ENCODE peak calls at places on chromosome 16, in six cellular contexts. One of them, this sample, is unnamed.

GRCh38 chr16:88542231-88542630 is 28.0 kb upstream of the ZC3H18 start:
- DNase-seq in A549: no peak
- DNase-seq in H54: no peak
- DNase-seq in GM12878: no peak
- DNase-seq in upper lobe of left lung: no peak
- DNase-seq in uterus: no peak
- DNase-seq in this sample: no peak

GRCh38 chr16:62190426-62190825 is 154.2 kb upstream of the CDH8 start:
- DNase-seq in A549: peak; percentile 14
- DNase-seq in H54: no peak
- DNase-seq in GM12878: no peak
- DNase-seq in upper lobe of left lung: no peak
- DNase-seq in uterus: no peak
- DNase-seq in this sample: no peak

GRCh38 chr16:53949716-53950410 is 245.9 kb downstream of the FTO start:
- DNase-seq in A549: no peak
- DNase-seq in H54: no peak
- DNase-seq in uterus: no peak
- DNase-seq in GM12878: no peak
- DNase-seq in upper lobe of left lung: no peak
- DNase-seq in this sample: no peak

GRCh38 chr16:58022601-58023371 is 2.8 kb upstream of the MMP15 start:
- DNase-seq in GM12878: no peak
- DNase-seq in H54: peak; percentile 79
- DNase-seq in upper lobe of left lung: peak; percentile 83
- DNase-seq in uterus: peak; percentile 72
- DNase-seq in A549: no peak
- DNase-seq in this sample: no peak

GRCh38 chr16:4613636-4614570 is 785 bp downstream of the UBALD1 start:
- DNase-seq in A549: peak; percentile 36
- DNase-seq in upper lobe of left lung: peak; percentile 93
- DNase-seq in H54: peak; percentile 52
- DNase-seq in GM12878: no peak
- DNase-seq in uterus: peak; percentile 39
- DNase-seq in this sample: peak; percentile 79

GRCh38 chr16:12959072-12959471 is 57.7 kb downstream of the SHISA9 start:
- DNase-seq in H54: no peak
- DNase-seq in A549: no peak
- DNase-seq in GM12878: no peak
- DNase-seq in upper lobe of left lung: no peak
- DNase-seq in uterus: no peak
- DNase-seq in this sample: no peak

GRCh38 chr16:19765860-19766553 is 47.9 kb downstream of the IQCK start:
- DNase-seq in A549: no peak
- DNase-seq in GM12878: no peak
- DNase-seq in upper lobe of left lung: peak; percentile 86
- DNase-seq in uterus: peak; percentile 35
- DNase-seq in H54: no peak
- DNase-seq in this sample: no peak

GRCh38 chr16:27703545-27703944 is 153.6 kb downstream of the KATNIP start:
- DNase-seq in H54: no peak
- DNase-seq in uterus: no peak
- DNase-seq in upper lobe of left lung: no peak
- DNase-seq in A549: no peak
- DNase-seq in GM12878: no peak
- DNase-seq in this sample: no peak

GRCh38 chr16:8678068-8678927 is 3.9 kb downstream of the ABAT start:
- DNase-seq in upper lobe of left lung: no peak
- DNase-seq in H54: peak; percentile 44
- DNase-seq in GM12878: no peak
- DNase-seq in A549: peak; percentile 37
- DNase-seq in uterus: no peak
- DNase-seq in this sample: no peak

GRCh38 chr16:1311212-1311737 is 1.8 kb downstream of the UBE2I start:
- DNase-seq in H54: no peak
- DNase-seq in upper lobe of left lung: no peak
- DNase-seq in A549: no peak
- DNase-seq in uterus: no peak
- DNase-seq in GM12878: no peak
- DNase-seq in this sample: peak; percentile 47

GRCh38 chr16:1310832-1311200 is 1.4 kb downstream of the UBE2I start:
- DNase-seq in GM12878: no peak
- DNase-seq in uterus: no peak
- DNase-seq in A549: no peak
- DNase-seq in upper lobe of left lung: no peak
- DNase-seq in H54: no peak
- DNase-seq in this sample: peak; percentile 55

GRCh38 chr16:1309888-1310831 is 724 bp downstream of the UBE2I start:
- DNase-seq in A549: no peak
- DNase-seq in GM12878: no peak
- DNase-seq in upper lobe of left lung: peak; percentile 92
- DNase-seq in H54: no peak
- DNase-seq in uterus: peak; percentile 74
- DNase-seq in this sample: peak; percentile 77

GRCh38 chr16:1308036-1308976 is 1.1 kb upstream of the UBE2I start:
- DNase-seq in H54: no peak
- DNase-seq in upper lobe of left lung: no peak
- DNase-seq in uterus: no peak
- DNase-seq in GM12878: no peak
- DNase-seq in A549: peak; percentile 90
- DNase-seq in this sample: peak; percentile 92

DNA sequence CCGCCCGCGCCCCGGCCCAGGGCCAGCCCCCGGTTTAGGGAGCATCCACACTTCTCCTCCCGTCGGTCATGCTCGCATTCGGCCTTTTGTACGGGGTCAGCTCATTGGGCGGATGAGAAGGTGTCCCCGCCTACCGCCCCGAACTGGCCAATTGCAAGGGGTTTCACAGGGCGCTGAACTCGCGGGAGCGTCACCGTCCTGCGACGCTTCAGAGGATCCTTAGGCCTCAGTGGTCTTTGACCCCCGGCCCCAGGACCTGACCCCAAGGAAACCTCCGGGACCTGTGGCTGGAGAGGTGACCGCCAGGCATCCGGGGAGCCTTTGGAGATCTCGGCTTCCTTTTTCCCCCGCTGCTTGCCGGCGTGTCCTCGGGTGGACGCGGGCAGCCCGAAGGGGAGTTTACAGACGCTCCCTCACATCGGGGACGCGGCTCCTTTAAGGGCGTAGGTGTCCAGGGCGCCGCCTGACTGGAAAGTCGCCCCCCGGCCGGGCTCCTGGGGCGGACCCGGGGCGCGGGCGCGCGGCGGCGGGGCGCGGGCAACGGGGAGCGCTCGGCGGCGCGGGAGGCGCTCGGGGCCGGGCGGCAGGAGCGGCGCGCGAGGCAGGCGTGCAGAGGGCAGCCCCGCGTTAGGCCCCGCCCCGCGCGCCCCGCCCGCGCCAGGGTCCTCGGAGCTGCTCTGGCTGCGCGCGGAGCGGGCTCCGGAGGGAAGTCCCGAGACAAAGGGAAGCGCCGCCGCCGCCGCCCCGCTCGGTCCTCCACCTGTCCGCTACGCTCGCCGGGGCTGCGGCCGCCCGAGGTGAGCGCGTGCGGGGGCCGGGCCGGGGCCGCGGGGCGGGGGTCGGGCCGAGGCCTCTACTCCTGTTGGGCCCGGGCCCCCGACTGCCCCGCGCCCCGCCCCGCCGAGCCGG is at the start of gene UBE2I:
- DNase-seq in upper lobe of left lung: peak; percentile 97
- DNase-seq in H54: peak; percentile 90
- DNase-seq in uterus: peak; percentile 99
- DNase-seq in GM12878: peak; percentile 96
- DNase-seq in A549: peak; percentile 99
- DNase-seq in this sample: peak; percentile 99
- TF ChIP-seq POLR2A in upper lobe of left lung: peak; percentile 79
- TF ChIP-seq POLR2A in H54: peak; percentile 41
- TF ChIP-seq POLR2A in uterus: peak; percentile 73
- TF ChIP-seq POLR2A in GM12878: peak; percentile 87
- TF ChIP-seq POLR2A in A549: peak; percentile 39
- TF ChIP-seq POLR2A in this sample: no peak

GRCh38 chr16:86597126-86597879 is 19.0 kb downstream of the FOXL1 start:
- DNase-seq in A549: no peak
- DNase-seq in H54: no peak
- DNase-seq in upper lobe of left lung: no peak
- DNase-seq in uterus: no peak
- DNase-seq in GM12878: no peak
- DNase-seq in this sample: no peak
- TF ChIP-seq POLR2A in A549: no peak
- TF ChIP-seq POLR2A in H54: no peak
- TF ChIP-seq POLR2A in upper lobe of left lung: no peak
- TF ChIP-seq POLR2A in uterus: no peak
- TF ChIP-seq POLR2A in GM12878: no peak
- TF ChIP-seq POLR2A in this sample: no peak

GRCh38 chr16:11383481-11384183 is 38.4 kb downstream of the RMI2 start:
- DNase-seq in H54: no peak
- DNase-seq in upper lobe of left lung: no peak
- DNase-seq in A549: no peak
- DNase-seq in uterus: no peak
- DNase-seq in GM12878: no peak
- DNase-seq in this sample: no peak

GRCh38 chr16:11377156-11377555 is 31.9 kb downstream of the RMI2 start:
- DNase-seq in GM12878: no peak
- DNase-seq in H54: no peak
- DNase-seq in uterus: no peak
- DNase-seq in upper lobe of left lung: no peak
- DNase-seq in A549: no peak
- DNase-seq in this sample: no peak

GRCh38 chr16:11380836-11381235 is 35.6 kb downstream of the RMI2 start:
- DNase-seq in upper lobe of left lung: no peak
- DNase-seq in H54: no peak
- DNase-seq in uterus: no peak
- DNase-seq in GM12878: no peak
- DNase-seq in A549: no peak
- DNase-seq in this sample: no peak

GRCh38 chr16:11384184-11384955 is 39.1 kb downstream of the RMI2 start:
- DNase-seq in H54: no peak
- DNase-seq in GM12878: no peak
- DNase-seq in upper lobe of left lung: no peak
- DNase-seq in A549: no peak
- DNase-seq in uterus: no peak
- DNase-seq in this sample: no peak

GRCh38 chr16:11379420-11379819 is 34.2 kb downstream of the RMI2 start:
- DNase-seq in GM12878: peak; percentile 71
- DNase-seq in H54: peak; percentile 63
- DNase-seq in uterus: no peak
- DNase-seq in upper lobe of left lung: no peak
- DNase-seq in A549: no peak
- DNase-seq in this sample: no peak
- TF ChIP-seq POLR2A in GM12878: peak; percentile 30
- TF ChIP-seq POLR2A in H54: no peak
- TF ChIP-seq POLR2A in uterus: no peak
- TF ChIP-seq POLR2A in upper lobe of left lung: no peak
- TF ChIP-seq POLR2A in A549: no peak
- TF ChIP-seq POLR2A in this sample: no peak

GRCh38 chr16:10743610-10744369 is at the start of gene NUBP1:
- DNase-seq in uterus: peak; percentile 100
- DNase-seq in GM12878: peak; percentile 94
- DNase-seq in A549: peak; percentile 99
- DNase-seq in H54: peak; percentile 78
- DNase-seq in upper lobe of left lung: peak; percentile 100
- DNase-seq in this sample: peak; percentile 99
- TF ChIP-seq POLR2A in uterus: peak; percentile 66
- TF ChIP-seq POLR2A in GM12878: peak; percentile 96
- TF ChIP-seq POLR2A in A549: peak; percentile 72
- TF ChIP-seq POLR2A in H54: peak; percentile 81
- TF ChIP-seq POLR2A in upper lobe of left lung: peak; percentile 91
- TF ChIP-seq POLR2A in this sample: peak; percentile 83

DNA sequence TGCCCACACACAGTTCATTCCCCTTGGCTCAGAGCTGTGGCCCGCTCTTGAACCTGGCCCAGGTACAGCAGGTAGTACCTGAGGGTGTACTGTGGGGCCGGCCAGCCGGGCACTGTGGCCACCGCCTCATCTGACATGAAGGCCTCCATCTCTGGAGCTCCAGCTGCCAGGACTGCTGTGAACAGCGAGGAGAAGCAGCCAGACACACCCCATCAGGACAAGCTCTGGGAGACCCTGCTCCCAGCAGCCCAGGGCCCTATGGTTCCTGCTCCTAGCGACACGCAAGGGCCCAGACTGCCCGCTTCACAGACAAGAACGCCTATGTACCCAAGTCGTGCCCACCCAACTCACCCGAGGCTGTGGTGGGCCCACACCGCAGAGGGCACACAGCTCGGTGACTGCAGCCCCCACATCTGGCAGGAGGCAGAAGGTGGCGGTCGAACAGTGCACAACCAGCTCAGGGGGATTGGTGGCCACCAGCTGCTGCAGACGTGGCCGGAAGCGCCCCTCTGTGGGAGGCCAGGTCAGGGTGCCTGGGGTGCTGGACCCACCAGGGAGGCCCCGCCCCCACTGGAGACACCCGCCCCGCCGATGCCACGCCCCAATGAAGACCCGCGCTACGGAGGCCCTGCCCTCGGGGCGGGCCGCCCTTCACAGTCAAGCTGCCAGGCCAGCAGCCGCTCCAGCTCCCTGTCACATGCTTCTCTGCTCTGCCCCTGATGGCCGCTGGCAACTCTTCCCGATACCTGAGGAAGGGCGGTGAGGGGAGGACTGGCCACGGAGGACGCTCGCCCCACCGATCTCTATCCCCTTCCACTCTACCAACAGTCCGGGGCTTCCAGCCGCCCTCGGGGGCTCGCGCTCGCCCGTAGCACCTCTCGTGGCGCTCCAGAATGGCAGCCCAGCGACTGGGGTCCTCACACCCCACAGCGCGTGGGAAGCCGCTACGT is 1.1 kb upstream of the STUB1 start:
- DNase-seq in A549: peak; percentile 67
- DNase-seq in upper lobe of left lung: peak; percentile 91
- DNase-seq in H54: peak; percentile 61
- DNase-seq in GM12878: no peak
- DNase-seq in uterus: peak; percentile 73
- DNase-seq in this sample: peak; percentile 85
- TF ChIP-seq POLR2A in A549: no peak
- TF ChIP-seq POLR2A in upper lobe of left lung: no peak
- TF ChIP-seq POLR2A in H54: peak; percentile 43
- TF ChIP-seq POLR2A in GM12878: no peak
- TF ChIP-seq POLR2A in uterus: no peak
- TF ChIP-seq POLR2A in this sample: no peak

GRCh38 chr16:56620311-56620897 is 5.2 kb upstream of the MT1E start:
- DNase-seq in A549: no peak
- DNase-seq in H54: no peak
- DNase-seq in upper lobe of left lung: no peak
- DNase-seq in GM12878: no peak
- DNase-seq in uterus: no peak
- DNase-seq in this sample: no peak
- TF ChIP-seq POLR2A in A549: no peak
- TF ChIP-seq POLR2A in H54: no peak
- TF ChIP-seq POLR2A in upper lobe of left lung: no peak
- TF ChIP-seq POLR2A in GM12878: no peak
- TF ChIP-seq POLR2A in uterus: no peak
- TF ChIP-seq POLR2A in this sample: no peak

DNA sequence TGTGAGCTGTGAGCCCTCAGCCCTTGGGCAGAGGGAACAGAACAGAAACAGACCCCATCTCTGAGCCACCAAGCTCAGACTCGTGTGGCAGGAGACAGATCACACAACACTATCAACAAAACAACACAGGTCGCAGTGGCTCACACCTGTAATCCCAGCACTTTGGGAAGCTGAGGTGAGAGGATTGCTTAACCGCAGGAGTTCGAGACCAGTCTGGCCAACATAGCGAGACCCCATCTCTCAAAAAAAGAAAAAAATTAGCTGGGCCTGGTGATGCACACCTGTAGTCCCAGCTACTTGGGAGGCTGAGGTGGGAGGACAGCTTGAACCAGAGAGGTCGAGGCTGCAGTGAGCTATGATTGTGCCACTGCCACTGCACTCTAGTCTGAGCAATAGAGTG is 5.5 kb upstream of the QPRT start:
- DNase-seq in A549: no peak
- DNase-seq in H54: no peak
- DNase-seq in uterus: no peak
- DNase-seq in GM12878: no peak
- DNase-seq in upper lobe of left lung: no peak
- DNase-seq in this sample: no peak
- TF ChIP-seq POLR2A in A549: no peak
- TF ChIP-seq POLR2A in H54: no peak
- TF ChIP-seq POLR2A in uterus: no peak
- TF ChIP-seq POLR2A in GM12878: no peak
- TF ChIP-seq POLR2A in upper lobe of left lung: no peak
- TF ChIP-seq POLR2A in this sample: peak; percentile 1